ENCODE peak calls at places on chromosomes 6 and 20, in six cellular contexts. R, G, K, X, E and A are unnamed samples.

GRCh38 chr6:169887529-169888140 is 136.2 kb downstream of the ERMARD start:
- DNase-seq in R (no peak), G (no peak), K (no peak), X (no peak), E (no peak), A (no peak)

GRCh38 chr6:19860235-19860877 is 23.2 kb downstream of the ID4 start:
- DNase-seq in R (no peak), G (no peak), K (no peak), X (no peak), E (no peak), A (no peak)

GRCh38 chr6:142400495-142400894 is 98.7 kb downstream of the ADGRG6 start:
- DNase-seq in R (no peak), G (no peak), K (no peak), X (no peak), E (no peak), A (no peak)

GRCh38 chr6:112086744-112087135 is 542 bp downstream of the TUBE1 start:
- DNase-seq in R (no peak), G (peak), K (no peak), X (peak), E (no peak), A (peak)

GRCh38 chr20:47126709-47127108 is 229.8 kb downstream of the ZMYND8 start:
- DNase-seq in R (no peak), G (no peak), K (no peak), X (peak), E (no peak), A (no peak)

GRCh38 chr6:106870824-106871300 is 103.7 kb downstream of the CD24 start:
- DNase-seq in R (no peak), G (no peak), K (no peak), X (no peak), E (no peak), A (no peak)

GRCh38 chr20:48773837-48774418 is 53.9 kb downstream of the PREX1 start:
- DNase-seq in R (no peak), G (no peak), K (peak), X (no peak), E (no peak), A (no peak)

GRCh38 chr6:169225131-169225576 is 28.5 kb downstream of the THBS2 start:
- DNase-seq in R (no peak), G (no peak), K (no peak), X (no peak), E (no peak), A (no peak)

GRCh38 chr6:132065556-132065955 is 114.4 kb upstream of the CCN2 start:
- DNase-seq in R (no peak), G (no peak), K (no peak), X (no peak), E (no peak), A (no peak)